ENCODE peak calls at places on chromosome 14, in six cellular contexts. P is uterus, R is tibial nerve, G is upper lobe of left lung, J is heart right ventricle, Z is ascending aorta. U is an unnamed sample.

GRCh38 chr14:89600950-89601826 is 184.2 kb upstream of the FOXN3 start:
- DNase-seq in P (no peak), J (no peak), G (no peak), R (no peak), Z (no peak), U (no peak)

GRCh38 chr14:89270439-89271227 is 146.4 kb downstream of the FOXN3 start:
- DNase-seq in G (no peak), R (no peak), P (no peak), Z (no peak), J (no peak), U (no peak)

GRCh38 chr14:60977848-60978247 is 3.0 kb downstream of the TRMT5 start:
- DNase-seq in P (no peak), J (no peak), Z (no peak), R (no peak), G (no peak), U (no peak)

GRCh38 chr14:104130974-104131651 is 7.3 kb upstream of the KIF26A start:
- DNase-seq in Z (no peak), R (no peak), G (peak; percentile 56), J (peak; percentile 62), P (no peak), U (no peak)

GRCh38 chr14:105859717-105860614 is 333.6 kb downstream of the TMEM121 start:
- DNase-seq in G (peak; percentile 78), R (no peak), P (peak; percentile 5), Z (no peak), J (peak; percentile 8), U (no peak)

GRCh38 chr14:53531151-53531550 is 378.0 kb upstream of the DDHD1 start:
- DNase-seq in Z (no peak), J (no peak), R (no peak), G (no peak), P (no peak), U (no peak)

GRCh38 chr14:100305446-100306255 is 593 bp downstream of the SLC25A29 start:
- DNase-seq in J (peak; percentile 53), R (no peak), G (peak; percentile 90), Z (no peak), P (peak; percentile 57), U (no peak)

GRCh38 chr14:91387996-91388395 is 29.6 kb downstream of the CCDC88C start:
- DNase-seq in Z (no peak), R (no peak), J (no peak), G (no peak), P (no peak), U (no peak)

GRCh38 chr14:58026967-58027366 is 125.0 kb downstream of the ARMH4 start:
- DNase-seq in P (no peak), R (no peak), Z (no peak), J (no peak), G (no peak), U (no peak)

GRCh38 chr14:90656986-90657385 is 159.2 kb downstream of the TTC7B start:
- DNase-seq in Z (no peak), G (peak; percentile 43), J (no peak), P (no peak), R (no peak), U (no peak)

GRCh38 chr14:72780771-72781170 is 113.1 kb downstream of the DPF3 start:
- DNase-seq in Z (no peak), G (no peak), J (no peak), P (no peak), R (no peak), U (no peak)

GRCh38 chr14:86858043-86858442 is 1134.9 kb downstream of the GALC start:
- DNase-seq in J (no peak), Z (no peak), G (no peak), R (no peak), P (no peak), U (no peak)

GRCh38 chr14:22200977-22201605 is 387.9 kb downstream of the DAD1 start:
- DNase-seq in G (no peak), R (no peak), P (no peak), J (no peak), Z (no peak), U (no peak)

GRCh38 chr14:101891471-101891870 is 72.9 kb upstream of the DYNC1H1 start:
- DNase-seq in R (no peak), Z (no peak), G (peak; percentile 51), J (no peak), P (no peak), U (no peak)

GRCh38 chr14:22558221-22558913 is 30.7 kb downstream of the DAD1 start:
- DNase-seq in G (peak; percentile 72), Z (no peak), R (no peak), P (no peak), J (no peak), U (no peak)

GRCh38 chr14:51701956-51702355 is 50.2 kb downstream of the FRMD6 start:
- DNase-seq in G (no peak), R (no peak), J (no peak), P (no peak), Z (no peak), U (no peak)

GRCh38 chr14:65170768-65171251 is 68.5 kb upstream of the MAX start:
- DNase-seq in J (no peak), Z (no peak), R (no peak), P (no peak), G (peak; percentile 46), U (no peak)

GRCh38 chr14:76023757-76024156 is 38.2 kb downstream of the IFT43 start:
- DNase-seq in R (no peak), J (no peak), Z (no peak), P (no peak), G (no peak), U (no peak)

GRCh38 chr14:51680031-51680430 is 28.3 kb downstream of the FRMD6 start:
- DNase-seq in R (no peak), P (no peak), G (no peak), Z (no peak), J (no peak), U (no peak)

GRCh38 chr14:20671597-20672283 is 12.6 kb upstream of the RNASE4 start:
- DNase-seq in P (no peak), J (no peak), G (no peak), Z (no peak), R (no peak), U (no peak)

GRCh38 chr14:71286126-71286525 is 378.9 kb downstream of the PCNX1 start:
- DNase-seq in Z (no peak), P (no peak), G (no peak), R (no peak), J (no peak), U (no peak)

DNA sequence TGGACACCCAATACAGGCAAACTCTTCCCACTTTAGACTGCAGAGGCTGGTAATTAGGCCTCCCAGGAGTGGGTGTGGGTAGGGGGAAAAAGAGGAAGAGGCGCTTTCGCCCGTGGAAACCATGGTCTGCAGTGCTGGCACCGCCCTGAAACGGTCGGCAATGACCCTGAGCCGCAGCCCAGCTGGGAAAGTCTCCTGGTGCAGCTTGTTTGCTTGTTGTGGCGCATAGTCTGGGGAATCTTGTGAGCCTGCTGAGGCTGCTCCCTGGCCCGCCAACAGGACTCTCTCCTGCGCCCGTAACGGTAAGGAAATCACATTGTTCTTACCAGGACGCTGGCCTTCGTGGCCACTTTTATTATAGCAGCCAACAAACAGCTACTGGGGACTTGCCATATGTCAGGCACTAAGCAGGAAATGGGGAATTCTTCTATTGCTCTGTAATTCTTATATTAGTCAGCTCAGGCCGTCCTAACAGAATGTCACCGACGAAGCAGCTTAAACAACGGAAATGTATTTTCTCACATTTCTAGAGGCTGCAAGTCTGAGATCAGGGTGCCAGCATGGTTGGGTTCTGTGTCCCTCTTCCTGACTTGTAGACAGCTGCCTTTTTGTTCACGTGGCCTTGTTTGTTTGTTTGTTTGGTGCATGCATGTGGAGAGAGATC is 52.5 kb upstream of the RIN3 start:
- DNase-seq in G (no peak), J (peak; percentile 39), P (no peak), R (no peak), Z (no peak), U (no peak)
- TF ChIP-seq CTCF in G (peak; percentile 49), J (no peak), P (no peak), R (no peak), Z (no peak), U (peak; percentile 25)

GRCh38 chr14:74670726-74671125 is 42.2 kb downstream of the AREL1 start:
- DNase-seq in G (no peak), J (no peak), P (no peak), Z (no peak), R (no peak), U (no peak)
- H3K36me3 ChIP-seq in G (peaks cover 98% of the 10 kb centered on the region), J (peaks cover 100% of the 10 kb centered on the region), P (no peaks in the 10 kb centered on the region), Z (peaks cover 66% of the 10 kb centered on the region), R (no peaks in the 10 kb centered on the region), U (peaks cover 23% of the 10 kb centered on the region)

GRCh38 chr14:55926007-55926406 is 192.2 kb upstream of the PELI2 start:
- DNase-seq in R (no peak), Z (no peak), J (no peak), G (no peak), P (no peak), U (no peak)

GRCh38 chr14:55929136-55929535 is 189.1 kb upstream of the PELI2 start:
- DNase-seq in R (no peak), J (no peak), Z (no peak), G (no peak), P (no peak), U (no peak)

GRCh38 chr14:55930016-55930784 is 188.0 kb upstream of the PELI2 start:
- DNase-seq in P (no peak), G (no peak), Z (no peak), R (no peak), J (no peak), U (no peak)

GRCh38 chr14:55927059-55927458 is 191.2 kb upstream of the PELI2 start:
- DNase-seq in J (no peak), G (no peak), P (no peak), R (no peak), Z (no peak), U (no peak)

DNA sequence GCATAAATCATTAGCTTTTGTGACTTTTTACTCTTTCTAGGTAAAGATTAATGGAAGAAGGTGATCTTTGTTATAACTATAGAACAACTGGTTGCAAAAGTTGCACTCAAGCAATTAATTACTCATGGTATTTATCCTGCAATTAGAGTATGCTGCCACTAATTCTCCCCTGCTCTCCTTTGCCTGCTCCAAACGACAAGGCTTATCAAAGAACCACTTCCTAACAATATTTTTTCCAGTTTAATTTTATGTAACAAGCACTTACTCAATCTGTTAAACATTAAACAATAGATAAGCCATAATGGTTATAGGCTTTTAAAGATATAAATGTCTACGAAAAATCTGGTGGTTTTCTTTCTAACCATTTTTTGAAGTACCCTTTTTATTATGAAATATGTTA is 189.9 kb upstream of the PELI2 start:
- DNase-seq in J (no peak), Z (no peak), P (no peak), R (no peak), G (no peak), U (no peak)
- H3K9me3 ChIP-seq in J (peaks cover 4% of the 10 kb centered on the region), Z (no peaks in the 10 kb centered on the region), P (no peaks in the 10 kb centered on the region), R (no peaks in the 10 kb centered on the region), G (no peaks in the 10 kb centered on the region), U (no peaks in the 10 kb centered on the region)

DNA sequence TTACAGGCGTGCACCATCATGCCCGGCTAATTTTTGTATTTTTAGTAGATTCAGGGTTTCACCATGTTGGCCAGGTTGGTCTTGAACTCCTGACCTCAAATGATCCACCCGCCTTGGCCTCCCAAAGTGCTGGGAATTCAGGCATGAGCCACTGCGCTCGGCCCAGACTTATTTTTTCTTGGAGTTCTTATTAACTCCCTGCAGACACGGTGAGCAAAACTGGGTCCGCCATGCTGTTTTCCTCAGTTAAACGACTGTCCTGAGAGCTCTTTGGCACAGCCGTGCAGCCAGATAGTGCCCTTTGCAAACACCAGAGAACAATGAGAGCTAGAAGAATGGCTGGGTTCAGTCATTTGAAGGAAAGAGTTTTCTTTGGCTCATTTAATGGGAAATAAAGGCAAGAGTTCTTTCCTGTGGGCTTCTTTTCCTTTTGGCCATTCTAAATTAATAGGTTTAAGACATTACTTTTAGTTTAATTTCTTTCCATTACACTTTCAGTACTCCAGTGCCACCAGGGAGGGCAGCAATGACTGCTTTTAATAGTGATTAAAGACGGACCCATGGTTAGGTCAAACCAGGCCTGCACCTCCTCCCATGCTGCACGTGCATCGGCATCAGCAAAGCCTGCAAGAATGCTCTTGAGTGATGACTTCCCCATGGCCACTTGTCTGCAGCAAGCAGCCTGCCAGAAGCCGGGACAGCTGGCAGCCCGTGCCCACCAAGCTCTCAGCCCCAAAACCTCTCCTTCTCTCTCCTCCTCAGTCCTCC is 60.7 kb downstream of the VCPKMT start:
- DNase-seq in G (no peak), J (no peak), R (no peak), Z (no peak), P (no peak), U (no peak)
- TF ChIP-seq CTCF in G (no peak), J (peak; percentile 7), R (no peak), Z (no peak), P (no peak), U (no peak)

U was measured in thoracic aorta.